ENCODE peak calls at places on chromosomes 4 and X, in eight cellular contexts. One of them, this sample, is unnamed.

GRCh38 chrX:16839852-16840460 is 30.2 kb downstream of the RBBP7 start:
- DNase-seq in fibroblast of mammary gland: peak
- DNase-seq in left lung: no peak
- DNase-seq in suprapubic skin: no peak
- DNase-seq in brain microvascular endothelial cell: peak
- DNase-seq in H9: peak
- DNase-seq in GM12865: no peak
- DNase-seq in GM06990: no peak
- DNase-seq in this sample: no peak

GRCh38 chr4:10354746-10355145 is 102.5 kb downstream of the ZNF518B start:
- DNase-seq in fibroblast of mammary gland: no peak
- DNase-seq in suprapubic skin: no peak
- DNase-seq in GM12865: no peak
- DNase-seq in brain microvascular endothelial cell: no peak
- DNase-seq in H9: no peak
- DNase-seq in GM06990: no peak
- DNase-seq in left lung: no peak
- DNase-seq in this sample: no peak

GRCh38 chr4:2799971-2800690 is 7.2 kb downstream of the SH3BP2 start:
- DNase-seq in fibroblast of mammary gland: no peak
- DNase-seq in GM06990: peak
- DNase-seq in GM12865: peak
- DNase-seq in left lung: peak
- DNase-seq in H9: no peak
- DNase-seq in brain microvascular endothelial cell: no peak
- DNase-seq in suprapubic skin: peak
- DNase-seq in this sample: no peak

GRCh38 chr4:53866055-53866454 is 198.3 kb downstream of the CHIC2 start:
- DNase-seq in left lung: no peak
- DNase-seq in H9: no peak
- DNase-seq in GM06990: no peak
- DNase-seq in fibroblast of mammary gland: no peak
- DNase-seq in suprapubic skin: no peak
- DNase-seq in GM12865: no peak
- DNase-seq in brain microvascular endothelial cell: no peak
- DNase-seq in this sample: no peak

GRCh38 chrX:1231850-1232505 is 19.5 kb upstream of the CRLF2 start:
- DNase-seq in brain microvascular endothelial cell: no peak
- DNase-seq in GM12865: no peak
- DNase-seq in fibroblast of mammary gland: no peak
- DNase-seq in H9: no peak
- DNase-seq in left lung: no peak
- DNase-seq in GM06990: no peak
- DNase-seq in suprapubic skin: peak
- DNase-seq in this sample: no peak

GRCh38 chr4:40040908-40041307 is 15.7 kb upstream of the N4BP2 start:
- DNase-seq in suprapubic skin: no peak
- DNase-seq in brain microvascular endothelial cell: no peak
- DNase-seq in GM12865: no peak
- DNase-seq in fibroblast of mammary gland: peak
- DNase-seq in left lung: no peak
- DNase-seq in H9: no peak
- DNase-seq in GM06990: no peak
- DNase-seq in this sample: no peak

GRCh38 chrX:70480660-70481018 is 36.0 kb downstream of the DLG3 start:
- DNase-seq in fibroblast of mammary gland: peak
- DNase-seq in brain microvascular endothelial cell: peak
- DNase-seq in H9: no peak
- DNase-seq in GM06990: no peak
- DNase-seq in left lung: no peak
- DNase-seq in GM12865: no peak
- DNase-seq in suprapubic skin: no peak
- DNase-seq in this sample: no peak

GRCh38 chrX:45767021-45767491 is 566.4 kb upstream of the DIPK2B start:
- DNase-seq in brain microvascular endothelial cell: no peak
- DNase-seq in left lung: no peak
- DNase-seq in GM06990: no peak
- DNase-seq in GM12865: no peak
- DNase-seq in suprapubic skin: no peak
- DNase-seq in fibroblast of mammary gland: peak
- DNase-seq in H9: no peak
- DNase-seq in this sample: no peak

GRCh38 chr4:112284166-112284565 is 1.5 kb downstream of the TIFA start:
- DNase-seq in GM06990: no peak
- DNase-seq in suprapubic skin: no peak
- DNase-seq in brain microvascular endothelial cell: no peak
- DNase-seq in H9: no peak
- DNase-seq in fibroblast of mammary gland: no peak
- DNase-seq in left lung: no peak
- DNase-seq in GM12865: peak
- DNase-seq in this sample: no peak

GRCh38 chr4:176409627-176410026 is 89.9 kb downstream of the SPCS3 start:
- DNase-seq in left lung: no peak
- DNase-seq in GM06990: no peak
- DNase-seq in suprapubic skin: no peak
- DNase-seq in fibroblast of mammary gland: peak
- DNase-seq in H9: no peak
- DNase-seq in brain microvascular endothelial cell: no peak
- DNase-seq in GM12865: no peak
- DNase-seq in this sample: no peak

GRCh38 chrX:16445166-16445752 is 204.7 kb upstream of the S100G start:
- DNase-seq in brain microvascular endothelial cell: peak
- DNase-seq in H9: peak
- DNase-seq in GM06990: peak
- DNase-seq in GM12865: peak
- DNase-seq in suprapubic skin: no peak
- DNase-seq in left lung: no peak
- DNase-seq in fibroblast of mammary gland: peak
- DNase-seq in this sample: no peak

GRCh38 chrX:154325541-154325940 is 29.9 kb downstream of the TKTL1 start:
- DNase-seq in brain microvascular endothelial cell: peak
- DNase-seq in suprapubic skin: no peak
- DNase-seq in left lung: no peak
- DNase-seq in fibroblast of mammary gland: no peak
- DNase-seq in GM06990: no peak
- DNase-seq in H9: no peak
- DNase-seq in GM12865: no peak
- DNase-seq in this sample: no peak

GRCh38 chr4:1008840-1009646 is 2.4 kb upstream of the FGFRL1 start:
- DNase-seq in GM06990: peak
- DNase-seq in GM12865: peak
- DNase-seq in left lung: no peak
- DNase-seq in H9: peak
- DNase-seq in suprapubic skin: no peak
- DNase-seq in fibroblast of mammary gland: no peak
- DNase-seq in brain microvascular endothelial cell: no peak
- DNase-seq in this sample: no peak

GRCh38 chr4:166501941-166502382 is 628.9 kb downstream of the TLL1 start:
- DNase-seq in H9: peak
- DNase-seq in left lung: no peak
- DNase-seq in brain microvascular endothelial cell: peak
- DNase-seq in fibroblast of mammary gland: peak
- DNase-seq in suprapubic skin: no peak
- DNase-seq in GM06990: peak
- DNase-seq in GM12865: peak
- DNase-seq in this sample: no peak

GRCh38 chr4:41668024-41668423 is 80.5 kb downstream of the PHOX2B start:
- DNase-seq in left lung: no peak
- DNase-seq in GM06990: no peak
- DNase-seq in H9: no peak
- DNase-seq in fibroblast of mammary gland: no peak
- DNase-seq in GM12865: no peak
- DNase-seq in brain microvascular endothelial cell: no peak
- DNase-seq in suprapubic skin: no peak
- DNase-seq in this sample: no peak

GRCh38 chrX:57821703-57822375 is 88.4 kb downstream of the ZXDA start:
- DNase-seq in brain microvascular endothelial cell: peak
- DNase-seq in fibroblast of mammary gland: peak
- DNase-seq in GM06990: peak
- DNase-seq in suprapubic skin: no peak
- DNase-seq in H9: no peak
- DNase-seq in left lung: no peak
- DNase-seq in GM12865: peak
- DNase-seq in this sample: peak

GRCh38 chr4:6128221-6128871 is 72.0 kb downstream of the JAKMIP1 start:
- DNase-seq in H9: no peak
- DNase-seq in suprapubic skin: no peak
- DNase-seq in fibroblast of mammary gland: no peak
- DNase-seq in GM06990: no peak
- DNase-seq in left lung: no peak
- DNase-seq in GM12865: no peak
- DNase-seq in brain microvascular endothelial cell: no peak
- DNase-seq in this sample: no peak

GRCh38 chr4:3283916-3284315 is 8.9 kb upstream of the RGS12 start:
- DNase-seq in fibroblast of mammary gland: no peak
- DNase-seq in suprapubic skin: peak
- DNase-seq in GM06990: no peak
- DNase-seq in H9: peak
- DNase-seq in left lung: no peak
- DNase-seq in brain microvascular endothelial cell: no peak
- DNase-seq in GM12865: no peak
- DNase-seq in this sample: no peak

GRCh38 chr4:149785686-149786431 is 29.8 kb downstream of the IQCM start:
- DNase-seq in suprapubic skin: no peak
- DNase-seq in left lung: no peak
- DNase-seq in H9: peak
- DNase-seq in GM06990: no peak
- DNase-seq in fibroblast of mammary gland: peak
- DNase-seq in GM12865: no peak
- DNase-seq in brain microvascular endothelial cell: no peak
- DNase-seq in this sample: no peak

GRCh38 chr4:41991916-41992767 is 1.8 kb downstream of the SLC30A9 start:
- DNase-seq in fibroblast of mammary gland: peak
- DNase-seq in GM12865: no peak
- DNase-seq in suprapubic skin: no peak
- DNase-seq in GM06990: no peak
- DNase-seq in left lung: no peak
- DNase-seq in brain microvascular endothelial cell: no peak
- DNase-seq in H9: no peak
- DNase-seq in this sample: no peak

GRCh38 chrX:18426004-18426320 is 554 bp downstream of the CDKL5 start:
- DNase-seq in GM06990: no peak
- DNase-seq in left lung: no peak
- DNase-seq in suprapubic skin: no peak
- DNase-seq in GM12865: peak
- DNase-seq in H9: no peak
- DNase-seq in brain microvascular endothelial cell: no peak
- DNase-seq in fibroblast of mammary gland: no peak
- DNase-seq in this sample: no peak

GRCh38 chr4:83207497-83208105 is 77.0 kb downstream of the COQ2 start:
- DNase-seq in GM06990: no peak
- DNase-seq in H9: no peak
- DNase-seq in left lung: no peak
- DNase-seq in brain microvascular endothelial cell: peak
- DNase-seq in suprapubic skin: no peak
- DNase-seq in GM12865: no peak
- DNase-seq in fibroblast of mammary gland: no peak
- DNase-seq in this sample: peak

GRCh38 chr4:158376441-158376840 is 145.2 kb upstream of the RXFP1 start:
- DNase-seq in GM06990: no peak
- DNase-seq in left lung: no peak
- DNase-seq in suprapubic skin: no peak
- DNase-seq in fibroblast of mammary gland: peak
- DNase-seq in H9: no peak
- DNase-seq in GM12865: no peak
- DNase-seq in brain microvascular endothelial cell: no peak
- DNase-seq in this sample: no peak

GRCh38 chr4:97656034-97656720 is 487.1 kb downstream of the STPG2 start:
- DNase-seq in suprapubic skin: no peak
- DNase-seq in brain microvascular endothelial cell: peak
- DNase-seq in left lung: no peak
- DNase-seq in GM12865: no peak
- DNase-seq in fibroblast of mammary gland: peak
- DNase-seq in GM06990: no peak
- DNase-seq in H9: no peak
- DNase-seq in this sample: peak

GRCh38 chrX:74111245-74111644 is 192.7 kb upstream of the ZCCHC13 start:
- DNase-seq in suprapubic skin: no peak
- DNase-seq in left lung: no peak
- DNase-seq in brain microvascular endothelial cell: no peak
- DNase-seq in GM12865: no peak
- DNase-seq in GM06990: no peak
- DNase-seq in fibroblast of mammary gland: no peak
- DNase-seq in H9: no peak
- DNase-seq in this sample: no peak

GRCh38 chr4:73019462-73020047 is 50.0 kb downstream of the COX18 start:
- DNase-seq in GM06990: no peak
- DNase-seq in H9: no peak
- DNase-seq in GM12865: peak
- DNase-seq in suprapubic skin: no peak
- DNase-seq in brain microvascular endothelial cell: peak
- DNase-seq in fibroblast of mammary gland: peak
- DNase-seq in left lung: no peak
- DNase-seq in this sample: no peak

GRCh38 chr4:48129307-48130014 is 4.6 kb downstream of the TXK start:
- DNase-seq in suprapubic skin: no peak
- DNase-seq in GM12865: no peak
- DNase-seq in GM06990: no peak
- DNase-seq in left lung: no peak
- DNase-seq in H9: no peak
- DNase-seq in fibroblast of mammary gland: no peak
- DNase-seq in brain microvascular endothelial cell: no peak
- DNase-seq in this sample: no peak

GRCh38 chr4:57303012-57303751 is 193.0 kb upstream of the IGFBP7 start:
- DNase-seq in GM12865: no peak
- DNase-seq in left lung: no peak
- DNase-seq in suprapubic skin: no peak
- DNase-seq in GM06990: no peak
- DNase-seq in brain microvascular endothelial cell: peak
- DNase-seq in H9: no peak
- DNase-seq in fibroblast of mammary gland: peak
- DNase-seq in this sample: no peak
- TF ChIP-seq CTCF in GM12865: no peak
- TF ChIP-seq CTCF in left lung: no peak
- TF ChIP-seq CTCF in suprapubic skin: no peak
- TF ChIP-seq CTCF in GM06990: no peak
- TF ChIP-seq CTCF in brain microvascular endothelial cell: peak
- TF ChIP-seq CTCF in H9: peak
- TF ChIP-seq CTCF in fibroblast of mammary gland: no peak
- TF ChIP-seq CTCF in this sample: no peak

GRCh38 chr4:174631901-174632758 is 109.8 kb upstream of the HPGD start:
- DNase-seq in left lung: no peak
- DNase-seq in H9: no peak
- DNase-seq in suprapubic skin: no peak
- DNase-seq in fibroblast of mammary gland: peak
- DNase-seq in GM06990: no peak
- DNase-seq in GM12865: peak
- DNase-seq in brain microvascular endothelial cell: peak
- DNase-seq in this sample: no peak
- TF ChIP-seq CTCF in left lung: peak
- TF ChIP-seq CTCF in H9: peak
- TF ChIP-seq CTCF in suprapubic skin: no peak
- TF ChIP-seq CTCF in fibroblast of mammary gland: peak
- TF ChIP-seq CTCF in GM06990: peak
- TF ChIP-seq CTCF in GM12865: peak
- TF ChIP-seq CTCF in brain microvascular endothelial cell: peak
- TF ChIP-seq CTCF in this sample: peak

GRCh38 chr4:67122029-67122428 is 423.3 kb downstream of the CENPC start:
- DNase-seq in GM06990: no peak
- DNase-seq in brain microvascular endothelial cell: no peak
- DNase-seq in suprapubic skin: no peak
- DNase-seq in left lung: no peak
- DNase-seq in H9: no peak
- DNase-seq in fibroblast of mammary gland: no peak
- DNase-seq in GM12865: peak
- DNase-seq in this sample: no peak
- TF ChIP-seq CTCF in GM06990: peak
- TF ChIP-seq CTCF in brain microvascular endothelial cell: peak
- TF ChIP-seq CTCF in suprapubic skin: no peak
- TF ChIP-seq CTCF in left lung: no peak
- TF ChIP-seq CTCF in H9: peak
- TF ChIP-seq CTCF in fibroblast of mammary gland: peak
- TF ChIP-seq CTCF in GM12865: peak
- TF ChIP-seq CTCF in this sample: no peak

GRCh38 chr4:178356725-178357124 is 914.5 kb upstream of the AGA start:
- DNase-seq in GM06990: no peak
- DNase-seq in brain microvascular endothelial cell: no peak
- DNase-seq in left lung: no peak
- DNase-seq in H9: peak
- DNase-seq in suprapubic skin: no peak
- DNase-seq in fibroblast of mammary gland: no peak
- DNase-seq in GM12865: no peak
- DNase-seq in this sample: no peak
- TF ChIP-seq CTCF in GM06990: no peak
- TF ChIP-seq CTCF in brain microvascular endothelial cell: no peak
- TF ChIP-seq CTCF in left lung: no peak
- TF ChIP-seq CTCF in H9: peak
- TF ChIP-seq CTCF in suprapubic skin: no peak
- TF ChIP-seq CTCF in fibroblast of mammary gland: no peak
- TF ChIP-seq CTCF in GM12865: no peak
- TF ChIP-seq CTCF in this sample: no peak

This sample was measured in AG04449.